ENCODE peak calls at places on chromosomes 6 and 20, in seven cellular contexts. One of them, this sample, is unnamed.

GRCh38 chr20:50713677-50714101 is 17.7 kb upstream of the PARD6B start:
- DNase-seq in SK-N-SH: no peak
- DNase-seq in K562: peak
- DNase-seq in H1: peak
- DNase-seq in HepG2: no peak
- DNase-seq in GM12878: no peak
- DNase-seq in HCT116: no peak
- DNase-seq in this sample: peak

GRCh38 chr20:14924433-14924832 is 587.0 kb upstream of the FLRT3 start:
- DNase-seq in HepG2: no peak
- DNase-seq in H1: no peak
- DNase-seq in K562: no peak
- DNase-seq in SK-N-SH: no peak
- DNase-seq in GM12878: no peak
- DNase-seq in HCT116: no peak
- DNase-seq in this sample: no peak

GRCh38 chr20:18138639-18139583 is 1.2 kb downstream of the KAT14 start:
- DNase-seq in HCT116: no peak
- DNase-seq in HepG2: peak
- DNase-seq in K562: peak
- DNase-seq in H1: peak
- DNase-seq in SK-N-SH: no peak
- DNase-seq in GM12878: no peak
- DNase-seq in this sample: no peak

GRCh38 chr6:8246403-8246802 is 144.1 kb upstream of the EEF1E1 start:
- DNase-seq in HepG2: no peak
- DNase-seq in HCT116: no peak
- DNase-seq in SK-N-SH: no peak
- DNase-seq in GM12878: no peak
- DNase-seq in K562: no peak
- DNase-seq in H1: no peak
- DNase-seq in this sample: no peak

GRCh38 chr20:10954137-10954840 is 280.5 kb upstream of the JAG1 start:
- DNase-seq in K562: no peak
- DNase-seq in HepG2: peak
- DNase-seq in H1: no peak
- DNase-seq in SK-N-SH: no peak
- DNase-seq in HCT116: no peak
- DNase-seq in GM12878: no peak
- DNase-seq in this sample: no peak

GRCh38 chr6:142482973-142483372 is 181.2 kb downstream of the ADGRG6 start:
- DNase-seq in H1: no peak
- DNase-seq in K562: no peak
- DNase-seq in HCT116: no peak
- DNase-seq in GM12878: no peak
- DNase-seq in SK-N-SH: no peak
- DNase-seq in HepG2: no peak
- DNase-seq in this sample: no peak

GRCh38 chr6:166244353-166245045 is 63.7 kb downstream of the PRR18 start:
- DNase-seq in HCT116: no peak
- DNase-seq in GM12878: peak
- DNase-seq in K562: no peak
- DNase-seq in SK-N-SH: no peak
- DNase-seq in HepG2: no peak
- DNase-seq in H1: no peak
- DNase-seq in this sample: no peak

GRCh38 chr6:34181903-34182302 is 36.0 kb upstream of the GRM4 start:
- DNase-seq in SK-N-SH: no peak
- DNase-seq in K562: no peak
- DNase-seq in HCT116: no peak
- DNase-seq in HepG2: no peak
- DNase-seq in H1: no peak
- DNase-seq in GM12878: no peak
- DNase-seq in this sample: no peak

GRCh38 chr20:43799741-43800140 is 72.9 kb upstream of the GTSF1L start:
- DNase-seq in GM12878: no peak
- DNase-seq in H1: no peak
- DNase-seq in HCT116: no peak
- DNase-seq in SK-N-SH: no peak
- DNase-seq in HepG2: no peak
- DNase-seq in K562: no peak
- DNase-seq in this sample: no peak

GRCh38 chr6:99588618-99589289 is 17.9 kb upstream of the PRDM13 start:
- DNase-seq in SK-N-SH: peak
- DNase-seq in HepG2: peak
- DNase-seq in H1: peak
- DNase-seq in GM12878: no peak
- DNase-seq in HCT116: no peak
- DNase-seq in K562: no peak
- DNase-seq in this sample: peak

GRCh38 chr20:21523398-21523868 is 9.6 kb upstream of the NKX2-2 start:
- DNase-seq in HCT116: no peak
- DNase-seq in GM12878: no peak
- DNase-seq in H1: no peak
- DNase-seq in SK-N-SH: no peak
- DNase-seq in HepG2: no peak
- DNase-seq in K562: no peak
- DNase-seq in this sample: no peak

GRCh38 chr20:21520702-21521595 is 7.1 kb upstream of the NKX2-2 start:
- DNase-seq in GM12878: no peak
- DNase-seq in SK-N-SH: peak
- DNase-seq in HepG2: no peak
- DNase-seq in H1: no peak
- DNase-seq in HCT116: no peak
- DNase-seq in K562: no peak
- DNase-seq in this sample: no peak

GRCh38 chr20:21522479-21523397 is 8.9 kb upstream of the NKX2-2 start:
- DNase-seq in SK-N-SH: peak
- DNase-seq in GM12878: no peak
- DNase-seq in HepG2: no peak
- DNase-seq in K562: no peak
- DNase-seq in H1: peak
- DNase-seq in HCT116: no peak
- DNase-seq in this sample: no peak

GRCh38 chr20:21523895-21524294 is 10.0 kb upstream of the NKX2-2 start:
- DNase-seq in SK-N-SH: no peak
- DNase-seq in H1: no peak
- DNase-seq in GM12878: no peak
- DNase-seq in HCT116: no peak
- DNase-seq in K562: no peak
- DNase-seq in HepG2: no peak
- DNase-seq in this sample: no peak

DNA sequence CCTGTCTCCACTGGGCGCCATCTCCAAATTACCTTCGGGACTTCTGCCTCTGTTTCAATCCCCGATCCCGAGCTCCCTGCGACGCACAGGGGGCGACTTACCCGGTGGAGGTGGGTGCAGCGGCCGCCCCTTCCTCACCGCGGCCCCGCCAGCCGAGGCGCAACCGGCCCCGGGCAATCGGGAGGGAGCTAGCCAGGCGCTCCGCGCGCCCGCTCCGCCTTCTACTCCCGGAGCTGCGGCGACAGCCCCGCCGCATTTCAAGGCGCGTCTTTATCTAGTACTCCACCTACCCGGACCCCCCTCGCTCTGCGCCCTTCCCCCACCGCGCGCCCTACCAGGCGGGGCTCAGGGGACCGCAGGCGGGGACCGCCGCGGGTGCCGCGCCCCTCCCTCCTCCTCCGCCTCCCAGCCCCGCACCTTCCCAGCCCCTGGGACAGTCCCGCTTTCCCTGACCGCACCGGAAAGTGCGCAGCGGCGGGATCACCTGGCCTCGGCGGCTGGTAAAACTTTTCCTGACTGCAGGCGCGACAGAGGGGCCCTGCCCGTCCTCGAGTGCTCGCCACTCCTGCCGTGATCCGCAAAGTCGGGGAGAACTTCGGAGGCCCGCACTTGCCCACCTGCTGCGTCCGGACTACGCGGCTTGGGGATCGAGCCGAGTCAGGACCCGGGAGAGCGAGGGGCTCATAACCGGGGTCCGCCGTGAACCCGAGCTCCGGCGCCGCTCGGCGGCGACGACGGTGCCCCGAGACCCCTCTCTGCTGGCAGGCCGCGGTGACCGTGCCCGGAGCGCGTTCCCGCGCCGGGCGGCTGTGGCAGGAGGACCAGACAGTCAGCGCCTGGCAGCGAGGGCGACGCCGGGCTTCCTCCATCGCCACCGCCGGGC is 8.0 kb upstream of the NKX2-2 start:
- DNase-seq in GM12878: no peak
- DNase-seq in H1: peak
- DNase-seq in K562: no peak
- DNase-seq in HCT116: no peak
- DNase-seq in SK-N-SH: peak
- DNase-seq in HepG2: no peak
- DNase-seq in this sample: no peak
- TF ChIP-seq JUND in GM12878: no peak
- TF ChIP-seq JUND in H1: no peak
- TF ChIP-seq JUND in K562: no peak
- TF ChIP-seq JUND in HCT116: no peak
- TF ChIP-seq JUND in SK-N-SH: no peak
- TF ChIP-seq JUND in HepG2: no peak
- TF ChIP-seq JUND in this sample: no peak

DNA sequence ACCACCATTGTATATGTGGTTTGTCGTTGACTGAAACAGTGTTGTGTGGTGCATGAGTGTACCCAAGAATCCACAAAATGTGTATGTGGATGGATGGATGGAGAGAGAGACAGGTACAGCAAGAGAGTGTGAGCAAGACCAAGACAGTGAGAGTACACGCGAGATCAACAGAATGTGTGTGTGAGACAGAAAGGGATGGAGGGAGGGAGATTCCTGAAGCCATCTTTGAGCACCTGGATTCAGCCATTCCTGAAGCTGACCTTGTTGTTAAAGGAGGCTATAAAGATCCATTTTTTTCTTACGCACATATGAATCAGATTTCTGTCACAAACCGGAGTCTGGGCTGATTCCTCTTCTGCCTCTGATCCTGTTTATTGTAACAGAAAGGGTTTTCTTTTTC is 64.1 kb downstream of the TFAP2C start:
- DNase-seq in HCT116: no peak
- DNase-seq in K562: no peak
- DNase-seq in HepG2: no peak
- DNase-seq in SK-N-SH: no peak
- DNase-seq in H1: no peak
- DNase-seq in GM12878: no peak
- DNase-seq in this sample: no peak
- TF ChIP-seq JUND in HCT116: no peak
- TF ChIP-seq JUND in K562: no peak
- TF ChIP-seq JUND in HepG2: no peak
- TF ChIP-seq JUND in SK-N-SH: no peak
- TF ChIP-seq JUND in H1: no peak
- TF ChIP-seq JUND in GM12878: no peak
- TF ChIP-seq JUND in this sample: no peak

GRCh38 chr6:160456214-160456546 is 108.0 kb downstream of the SLC22A3 start:
- DNase-seq in H1: no peak
- DNase-seq in GM12878: no peak
- DNase-seq in K562: no peak
- DNase-seq in HCT116: no peak
- DNase-seq in SK-N-SH: no peak
- DNase-seq in HepG2: no peak
- DNase-seq in this sample: no peak

GRCh38 chr6:160450849-160451248 is 102.7 kb downstream of the SLC22A3 start:
- DNase-seq in H1: no peak
- DNase-seq in HepG2: no peak
- DNase-seq in SK-N-SH: no peak
- DNase-seq in GM12878: no peak
- DNase-seq in HCT116: no peak
- DNase-seq in K562: no peak
- DNase-seq in this sample: no peak

GRCh38 chr6:160457843-160458242 is 109.7 kb downstream of the SLC22A3 start:
- DNase-seq in SK-N-SH: no peak
- DNase-seq in HCT116: no peak
- DNase-seq in HepG2: no peak
- DNase-seq in GM12878: no peak
- DNase-seq in H1: no peak
- DNase-seq in K562: no peak
- DNase-seq in this sample: no peak

GRCh38 chr6:160454303-160454702 is 106.1 kb downstream of the SLC22A3 start:
- DNase-seq in SK-N-SH: no peak
- DNase-seq in K562: no peak
- DNase-seq in GM12878: no peak
- DNase-seq in HCT116: no peak
- DNase-seq in H1: no peak
- DNase-seq in HepG2: peak
- DNase-seq in this sample: no peak

GRCh38 chr6:160455484-160456213 is 107.5 kb downstream of the SLC22A3 start:
- DNase-seq in SK-N-SH: peak
- DNase-seq in H1: peak
- DNase-seq in HCT116: peak
- DNase-seq in HepG2: peak
- DNase-seq in K562: peak
- DNase-seq in GM12878: peak
- DNase-seq in this sample: peak
- TF ChIP-seq JUND in SK-N-SH: no peak
- TF ChIP-seq JUND in H1: peak
- TF ChIP-seq JUND in HCT116: no peak
- TF ChIP-seq JUND in HepG2: no peak
- TF ChIP-seq JUND in K562: no peak
- TF ChIP-seq JUND in GM12878: no peak
- TF ChIP-seq JUND in this sample: no peak

GRCh38 chr20:47506850-47507249 is 5.2 kb downstream of the NCOA3 start:
- DNase-seq in GM12878: no peak
- DNase-seq in HepG2: no peak
- DNase-seq in K562: no peak
- DNase-seq in SK-N-SH: no peak
- DNase-seq in HCT116: no peak
- DNase-seq in H1: no peak
- DNase-seq in this sample: no peak

GRCh38 chr20:47509104-47509661 is 7.5 kb downstream of the NCOA3 start:
- DNase-seq in HepG2: no peak
- DNase-seq in HCT116: no peak
- DNase-seq in H1: no peak
- DNase-seq in SK-N-SH: no peak
- DNase-seq in GM12878: no peak
- DNase-seq in K562: no peak
- DNase-seq in this sample: no peak

GRCh38 chr20:47503685-47504084 is 2.0 kb downstream of the NCOA3 start:
- DNase-seq in HCT116: no peak
- DNase-seq in GM12878: no peak
- DNase-seq in H1: no peak
- DNase-seq in SK-N-SH: no peak
- DNase-seq in HepG2: no peak
- DNase-seq in K562: no peak
- DNase-seq in this sample: no peak

GRCh38 chr20:47508228-47508752 is 6.6 kb downstream of the NCOA3 start:
- DNase-seq in SK-N-SH: no peak
- DNase-seq in HCT116: no peak
- DNase-seq in H1: no peak
- DNase-seq in GM12878: no peak
- DNase-seq in K562: no peak
- DNase-seq in HepG2: no peak
- DNase-seq in this sample: no peak

DNA sequence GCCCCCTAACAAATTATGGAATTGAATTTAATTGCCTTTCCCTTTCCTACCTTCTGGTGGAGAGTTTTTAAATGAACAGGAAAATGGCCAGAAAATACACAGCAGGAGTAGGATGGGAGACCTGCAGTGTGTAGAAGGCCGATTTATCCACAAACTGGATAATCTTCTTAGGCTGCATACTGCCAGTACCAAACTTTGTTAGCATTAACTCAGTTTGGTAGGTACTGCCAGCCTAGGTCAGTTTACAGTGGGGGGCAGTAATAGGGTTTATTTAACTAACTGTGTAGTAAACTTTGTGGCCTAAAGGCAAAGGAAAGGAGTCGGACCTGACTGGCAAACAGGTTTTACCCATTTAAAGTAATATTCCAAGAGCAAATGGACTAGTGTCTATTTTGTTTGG is 4.6 kb downstream of the NCOA3 start:
- DNase-seq in H1: no peak
- DNase-seq in HepG2: no peak
- DNase-seq in HCT116: no peak
- DNase-seq in GM12878: no peak
- DNase-seq in K562: no peak
- DNase-seq in SK-N-SH: no peak
- DNase-seq in this sample: peak
- TF ChIP-seq JUND in H1: no peak
- TF ChIP-seq JUND in HepG2: no peak
- TF ChIP-seq JUND in HCT116: no peak
- TF ChIP-seq JUND in GM12878: no peak
- TF ChIP-seq JUND in K562: no peak
- TF ChIP-seq JUND in SK-N-SH: no peak
- TF ChIP-seq JUND in this sample: peak